ENCODE peak calls at places on chromosome 2, in eight cellular contexts. One of them, this sample, is unnamed.

GRCh38 chr2:15798716-15799431 is 141.5 kb upstream of the MYCN start:
- DNase-seq in NCI-H2081: no peak
- DNase-seq in HTR-8/SVneo: no peak
- DNase-seq in CD8-positive, alpha-beta T cell: no peak
- DNase-seq in hypothalamus: no peak
- DNase-seq in stimulated activated CD4-positive, alpha-beta T cell treated with anti-CD3 and anti-CD28 coated beads, Interleukin-12 subunit alpha, Interleukin-12 subunit beta, amount 100 ng/mL, for 48 hours: no peak
- DNase-seq in activated naive CD4-positive, alpha-beta T cell treated with Interleukin-2 at 50 U/mL for 16 hours: no peak
- DNase-seq in PC-3: no peak
- DNase-seq in this sample: no peak

GRCh38 chr2:241540766-241541561 is 17.6 kb upstream of the BOK start:
- DNase-seq in NCI-H2081: no peak
- DNase-seq in HTR-8/SVneo: no peak
- DNase-seq in CD8-positive, alpha-beta T cell: peak
- DNase-seq in hypothalamus: peak
- DNase-seq in stimulated activated CD4-positive, alpha-beta T cell treated with anti-CD3 and anti-CD28 coated beads, Interleukin-12 subunit alpha, Interleukin-12 subunit beta, amount 100 ng/mL, for 48 hours: peak
- DNase-seq in activated naive CD4-positive, alpha-beta T cell treated with Interleukin-2 at 50 U/mL for 16 hours: peak
- DNase-seq in PC-3: no peak
- DNase-seq in this sample: no peak

GRCh38 chr2:68544811-68545210 is 77.4 kb downstream of the APLF start:
- DNase-seq in NCI-H2081: no peak
- DNase-seq in HTR-8/SVneo: no peak
- DNase-seq in CD8-positive, alpha-beta T cell: no peak
- DNase-seq in hypothalamus: no peak
- DNase-seq in stimulated activated CD4-positive, alpha-beta T cell treated with anti-CD3 and anti-CD28 coated beads, Interleukin-12 subunit alpha, Interleukin-12 subunit beta, amount 100 ng/mL, for 48 hours: no peak
- DNase-seq in activated naive CD4-positive, alpha-beta T cell treated with Interleukin-2 at 50 U/mL for 16 hours: no peak
- DNase-seq in PC-3: no peak
- DNase-seq in this sample: no peak

GRCh38 chr2:85601771-85602475 is 575 bp downstream of the TMEM150A start:
- DNase-seq in NCI-H2081: no peak
- DNase-seq in HTR-8/SVneo: peak
- DNase-seq in CD8-positive, alpha-beta T cell: no peak
- DNase-seq in hypothalamus: peak
- DNase-seq in stimulated activated CD4-positive, alpha-beta T cell treated with anti-CD3 and anti-CD28 coated beads, Interleukin-12 subunit alpha, Interleukin-12 subunit beta, amount 100 ng/mL, for 48 hours: no peak
- DNase-seq in activated naive CD4-positive, alpha-beta T cell treated with Interleukin-2 at 50 U/mL for 16 hours: no peak
- DNase-seq in PC-3: peak
- DNase-seq in this sample: no peak

GRCh38 chr2:71863338-71863737 is 284.3 kb downstream of the CYP26B1 start:
- DNase-seq in NCI-H2081: no peak
- DNase-seq in HTR-8/SVneo: no peak
- DNase-seq in CD8-positive, alpha-beta T cell: no peak
- DNase-seq in hypothalamus: no peak
- DNase-seq in stimulated activated CD4-positive, alpha-beta T cell treated with anti-CD3 and anti-CD28 coated beads, Interleukin-12 subunit alpha, Interleukin-12 subunit beta, amount 100 ng/mL, for 48 hours: no peak
- DNase-seq in activated naive CD4-positive, alpha-beta T cell treated with Interleukin-2 at 50 U/mL for 16 hours: no peak
- DNase-seq in PC-3: no peak
- DNase-seq in this sample: no peak

GRCh38 chr2:120660056-120660694 is 75.5 kb upstream of the GLI2 start:
- DNase-seq in NCI-H2081: no peak
- DNase-seq in HTR-8/SVneo: no peak
- DNase-seq in CD8-positive, alpha-beta T cell: no peak
- DNase-seq in hypothalamus: no peak
- DNase-seq in stimulated activated CD4-positive, alpha-beta T cell treated with anti-CD3 and anti-CD28 coated beads, Interleukin-12 subunit alpha, Interleukin-12 subunit beta, amount 100 ng/mL, for 48 hours: no peak
- DNase-seq in activated naive CD4-positive, alpha-beta T cell treated with Interleukin-2 at 50 U/mL for 16 hours: no peak
- DNase-seq in PC-3: no peak
- DNase-seq in this sample: no peak

GRCh38 chr2:229084467-229084866 is 186.6 kb downstream of the PID1 start:
- DNase-seq in NCI-H2081: no peak
- DNase-seq in HTR-8/SVneo: no peak
- DNase-seq in CD8-positive, alpha-beta T cell: no peak
- DNase-seq in hypothalamus: no peak
- DNase-seq in stimulated activated CD4-positive, alpha-beta T cell treated with anti-CD3 and anti-CD28 coated beads, Interleukin-12 subunit alpha, Interleukin-12 subunit beta, amount 100 ng/mL, for 48 hours: no peak
- DNase-seq in activated naive CD4-positive, alpha-beta T cell treated with Interleukin-2 at 50 U/mL for 16 hours: no peak
- DNase-seq in PC-3: no peak
- DNase-seq in this sample: no peak

GRCh38 chr2:201262718-201263117 is 2.4 kb downstream of the CASP8 start:
- DNase-seq in NCI-H2081: no peak
- DNase-seq in HTR-8/SVneo: no peak
- DNase-seq in CD8-positive, alpha-beta T cell: no peak
- DNase-seq in hypothalamus: no peak
- DNase-seq in stimulated activated CD4-positive, alpha-beta T cell treated with anti-CD3 and anti-CD28 coated beads, Interleukin-12 subunit alpha, Interleukin-12 subunit beta, amount 100 ng/mL, for 48 hours: no peak
- DNase-seq in activated naive CD4-positive, alpha-beta T cell treated with Interleukin-2 at 50 U/mL for 16 hours: peak
- DNase-seq in PC-3: no peak
- DNase-seq in this sample: no peak

GRCh38 chr2:224166661-224167060 is 127.6 kb upstream of the SERPINE2 start:
- DNase-seq in NCI-H2081: no peak
- DNase-seq in HTR-8/SVneo: no peak
- DNase-seq in CD8-positive, alpha-beta T cell: no peak
- DNase-seq in hypothalamus: no peak
- DNase-seq in stimulated activated CD4-positive, alpha-beta T cell treated with anti-CD3 and anti-CD28 coated beads, Interleukin-12 subunit alpha, Interleukin-12 subunit beta, amount 100 ng/mL, for 48 hours: no peak
- DNase-seq in activated naive CD4-positive, alpha-beta T cell treated with Interleukin-2 at 50 U/mL for 16 hours: no peak
- DNase-seq in PC-3: no peak
- DNase-seq in this sample: no peak

GRCh38 chr2:41004700-41005099 is 552.8 kb upstream of the SLC8A1 start:
- DNase-seq in NCI-H2081: no peak
- DNase-seq in HTR-8/SVneo: no peak
- DNase-seq in CD8-positive, alpha-beta T cell: no peak
- DNase-seq in hypothalamus: no peak
- DNase-seq in stimulated activated CD4-positive, alpha-beta T cell treated with anti-CD3 and anti-CD28 coated beads, Interleukin-12 subunit alpha, Interleukin-12 subunit beta, amount 100 ng/mL, for 48 hours: no peak
- DNase-seq in activated naive CD4-positive, alpha-beta T cell treated with Interleukin-2 at 50 U/mL for 16 hours: no peak
- DNase-seq in PC-3: no peak
- DNase-seq in this sample: no peak

GRCh38 chr2:96952976-96953610 is 33.3 kb downstream of the FAM178B start:
- DNase-seq in NCI-H2081: no peak
- DNase-seq in HTR-8/SVneo: no peak
- DNase-seq in CD8-positive, alpha-beta T cell: no peak
- DNase-seq in hypothalamus: no peak
- DNase-seq in stimulated activated CD4-positive, alpha-beta T cell treated with anti-CD3 and anti-CD28 coated beads, Interleukin-12 subunit alpha, Interleukin-12 subunit beta, amount 100 ng/mL, for 48 hours: no peak
- DNase-seq in activated naive CD4-positive, alpha-beta T cell treated with Interleukin-2 at 50 U/mL for 16 hours: no peak
- DNase-seq in PC-3: no peak
- DNase-seq in this sample: no peak

GRCh38 chr2:116809074-116809473 is 1005.4 kb upstream of the DDX18 start:
- DNase-seq in NCI-H2081: no peak
- DNase-seq in HTR-8/SVneo: no peak
- DNase-seq in CD8-positive, alpha-beta T cell: no peak
- DNase-seq in hypothalamus: no peak
- DNase-seq in stimulated activated CD4-positive, alpha-beta T cell treated with anti-CD3 and anti-CD28 coated beads, Interleukin-12 subunit alpha, Interleukin-12 subunit beta, amount 100 ng/mL, for 48 hours: no peak
- DNase-seq in activated naive CD4-positive, alpha-beta T cell treated with Interleukin-2 at 50 U/mL for 16 hours: no peak
- DNase-seq in PC-3: peak
- DNase-seq in this sample: no peak

GRCh38 chr2:162368494-162368893 is 24.6 kb downstream of the GCA start:
- DNase-seq in NCI-H2081: no peak
- DNase-seq in HTR-8/SVneo: no peak
- DNase-seq in CD8-positive, alpha-beta T cell: no peak
- DNase-seq in hypothalamus: no peak
- DNase-seq in stimulated activated CD4-positive, alpha-beta T cell treated with anti-CD3 and anti-CD28 coated beads, Interleukin-12 subunit alpha, Interleukin-12 subunit beta, amount 100 ng/mL, for 48 hours: no peak
- DNase-seq in activated naive CD4-positive, alpha-beta T cell treated with Interleukin-2 at 50 U/mL for 16 hours: no peak
- DNase-seq in PC-3: no peak
- DNase-seq in this sample: no peak

GRCh38 chr2:11612553-11613215 is 57.3 kb downstream of the NTSR2 start:
- DNase-seq in NCI-H2081: no peak
- DNase-seq in HTR-8/SVneo: no peak
- DNase-seq in CD8-positive, alpha-beta T cell: no peak
- DNase-seq in hypothalamus: no peak
- DNase-seq in stimulated activated CD4-positive, alpha-beta T cell treated with anti-CD3 and anti-CD28 coated beads, Interleukin-12 subunit alpha, Interleukin-12 subunit beta, amount 100 ng/mL, for 48 hours: no peak
- DNase-seq in activated naive CD4-positive, alpha-beta T cell treated with Interleukin-2 at 50 U/mL for 16 hours: no peak
- DNase-seq in PC-3: no peak
- DNase-seq in this sample: no peak

GRCh38 chr2:72180351-72180750 is 32.7 kb upstream of the CYP26B1 start:
- DNase-seq in NCI-H2081: no peak
- DNase-seq in HTR-8/SVneo: no peak
- DNase-seq in CD8-positive, alpha-beta T cell: no peak
- DNase-seq in hypothalamus: no peak
- DNase-seq in stimulated activated CD4-positive, alpha-beta T cell treated with anti-CD3 and anti-CD28 coated beads, Interleukin-12 subunit alpha, Interleukin-12 subunit beta, amount 100 ng/mL, for 48 hours: no peak
- DNase-seq in activated naive CD4-positive, alpha-beta T cell treated with Interleukin-2 at 50 U/mL for 16 hours: no peak
- DNase-seq in PC-3: no peak
- DNase-seq in this sample: no peak

GRCh38 chr2:185318271-185318724 is 420.3 kb upstream of the FSIP2 start:
- DNase-seq in NCI-H2081: no peak
- DNase-seq in HTR-8/SVneo: no peak
- DNase-seq in CD8-positive, alpha-beta T cell: no peak
- DNase-seq in hypothalamus: no peak
- DNase-seq in stimulated activated CD4-positive, alpha-beta T cell treated with anti-CD3 and anti-CD28 coated beads, Interleukin-12 subunit alpha, Interleukin-12 subunit beta, amount 100 ng/mL, for 48 hours: no peak
- DNase-seq in activated naive CD4-positive, alpha-beta T cell treated with Interleukin-2 at 50 U/mL for 16 hours: no peak
- DNase-seq in PC-3: no peak
- DNase-seq in this sample: no peak

GRCh38 chr2:37982147-37982582 is 57.1 kb downstream of the RMDN2 start:
- DNase-seq in NCI-H2081: peak
- DNase-seq in HTR-8/SVneo: peak
- DNase-seq in CD8-positive, alpha-beta T cell: peak
- DNase-seq in hypothalamus: no peak
- DNase-seq in stimulated activated CD4-positive, alpha-beta T cell treated with anti-CD3 and anti-CD28 coated beads, Interleukin-12 subunit alpha, Interleukin-12 subunit beta, amount 100 ng/mL, for 48 hours: peak
- DNase-seq in activated naive CD4-positive, alpha-beta T cell treated with Interleukin-2 at 50 U/mL for 16 hours: peak
- DNase-seq in PC-3: peak
- DNase-seq in this sample: peak

GRCh38 chr2:237150831-237151230 is 65.1 kb downstream of the COPS8 start:
- DNase-seq in NCI-H2081: no peak
- DNase-seq in HTR-8/SVneo: no peak
- DNase-seq in CD8-positive, alpha-beta T cell: no peak
- DNase-seq in hypothalamus: no peak
- DNase-seq in stimulated activated CD4-positive, alpha-beta T cell treated with anti-CD3 and anti-CD28 coated beads, Interleukin-12 subunit alpha, Interleukin-12 subunit beta, amount 100 ng/mL, for 48 hours: no peak
- DNase-seq in activated naive CD4-positive, alpha-beta T cell treated with Interleukin-2 at 50 U/mL for 16 hours: no peak
- DNase-seq in PC-3: no peak
- DNase-seq in this sample: no peak

GRCh38 chr2:239603411-239604356 is 202.9 kb upstream of the HDAC4 start:
- DNase-seq in NCI-H2081: no peak
- DNase-seq in HTR-8/SVneo: no peak
- DNase-seq in CD8-positive, alpha-beta T cell: no peak
- DNase-seq in hypothalamus: no peak
- DNase-seq in stimulated activated CD4-positive, alpha-beta T cell treated with anti-CD3 and anti-CD28 coated beads, Interleukin-12 subunit alpha, Interleukin-12 subunit beta, amount 100 ng/mL, for 48 hours: no peak
- DNase-seq in activated naive CD4-positive, alpha-beta T cell treated with Interleukin-2 at 50 U/mL for 16 hours: no peak
- DNase-seq in PC-3: no peak
- DNase-seq in this sample: no peak

GRCh38 chr2:84823229-84823628 is 57.7 kb downstream of the TRABD2A start:
- DNase-seq in NCI-H2081: no peak
- DNase-seq in HTR-8/SVneo: no peak
- DNase-seq in CD8-positive, alpha-beta T cell: no peak
- DNase-seq in hypothalamus: no peak
- DNase-seq in stimulated activated CD4-positive, alpha-beta T cell treated with anti-CD3 and anti-CD28 coated beads, Interleukin-12 subunit alpha, Interleukin-12 subunit beta, amount 100 ng/mL, for 48 hours: no peak
- DNase-seq in activated naive CD4-positive, alpha-beta T cell treated with Interleukin-2 at 50 U/mL for 16 hours: no peak
- DNase-seq in PC-3: no peak
- DNase-seq in this sample: no peak

GRCh38 chr2:32805104-32806095 is 141.4 kb upstream of the LTBP1 start:
- DNase-seq in NCI-H2081: no peak
- DNase-seq in HTR-8/SVneo: no peak
- DNase-seq in CD8-positive, alpha-beta T cell: no peak
- DNase-seq in hypothalamus: no peak
- DNase-seq in stimulated activated CD4-positive, alpha-beta T cell treated with anti-CD3 and anti-CD28 coated beads, Interleukin-12 subunit alpha, Interleukin-12 subunit beta, amount 100 ng/mL, for 48 hours: no peak
- DNase-seq in activated naive CD4-positive, alpha-beta T cell treated with Interleukin-2 at 50 U/mL for 16 hours: no peak
- DNase-seq in PC-3: peak
- DNase-seq in this sample: no peak

GRCh38 chr2:201126308-201127127 is 10.6 kb downstream of the CFLAR start:
- DNase-seq in NCI-H2081: no peak
- DNase-seq in HTR-8/SVneo: no peak
- DNase-seq in CD8-positive, alpha-beta T cell: no peak
- DNase-seq in hypothalamus: no peak
- DNase-seq in stimulated activated CD4-positive, alpha-beta T cell treated with anti-CD3 and anti-CD28 coated beads, Interleukin-12 subunit alpha, Interleukin-12 subunit beta, amount 100 ng/mL, for 48 hours: no peak
- DNase-seq in activated naive CD4-positive, alpha-beta T cell treated with Interleukin-2 at 50 U/mL for 16 hours: peak
- DNase-seq in PC-3: no peak
- DNase-seq in this sample: no peak

GRCh38 chr2:215003001-215003400 is 135.4 kb downstream of the ABCA12 start:
- DNase-seq in NCI-H2081: peak
- DNase-seq in HTR-8/SVneo: no peak
- DNase-seq in CD8-positive, alpha-beta T cell: no peak
- DNase-seq in hypothalamus: no peak
- DNase-seq in stimulated activated CD4-positive, alpha-beta T cell treated with anti-CD3 and anti-CD28 coated beads, Interleukin-12 subunit alpha, Interleukin-12 subunit beta, amount 100 ng/mL, for 48 hours: no peak
- DNase-seq in activated naive CD4-positive, alpha-beta T cell treated with Interleukin-2 at 50 U/mL for 16 hours: no peak
- DNase-seq in PC-3: peak
- DNase-seq in this sample: no peak

GRCh38 chr2:25341031-25341727 is 546 bp downstream of the DNMT3A start:
- DNase-seq in NCI-H2081: peak
- DNase-seq in HTR-8/SVneo: peak
- DNase-seq in CD8-positive, alpha-beta T cell: peak
- DNase-seq in hypothalamus: no peak
- DNase-seq in stimulated activated CD4-positive, alpha-beta T cell treated with anti-CD3 and anti-CD28 coated beads, Interleukin-12 subunit alpha, Interleukin-12 subunit beta, amount 100 ng/mL, for 48 hours: no peak
- DNase-seq in activated naive CD4-positive, alpha-beta T cell treated with Interleukin-2 at 50 U/mL for 16 hours: peak
- DNase-seq in PC-3: no peak
- DNase-seq in this sample: no peak

This sample was measured in KG1.